ENCODE peak calls at places on chromosome 2, in four cellular contexts. M is astrocyte of the cerebellum, C is HCT116, B is fibroblast of lung. Y is an unnamed sample.

GRCh38 chr2:217935245-217935879 is 67.4 kb downstream of the TNS1 start:
- DNase-seq in M (peak), C (no peak), B (peak), Y (no peak)

GRCh38 chr2:164205347-164205746 is 415.9 kb downstream of the GRB14 start:
- DNase-seq in M (peak), C (no peak), B (peak), Y (peak)

GRCh38 chr2:55099878-55100820 is 49.9 kb upstream of the RTN4 start:
- DNase-seq in M (no peak), C (no peak), B (peak), Y (no peak)

GRCh38 chr2:161681043-161681442 is 56.8 kb downstream of the SLC4A10 start:
- DNase-seq in M (peak), C (peak), B (peak), Y (peak)

GRCh38 chr2:38557217-38557616 is 45.5 kb downstream of the HNRNPLL start:
- DNase-seq in M (no peak), C (no peak), B (no peak), Y (no peak)

GRCh38 chr2:234392230-234392629 is 104.7 kb downstream of the ARL4C start:
- DNase-seq in M (no peak), C (no peak), B (no peak), Y (no peak)

GRCh38 chr2:218896501-218897393 is 16.1 kb downstream of the WNT10A start:
- DNase-seq in M (no peak), C (no peak), B (no peak), Y (no peak)

GRCh38 chr2:42801388-42801787 is 9.0 kb upstream of the HAAO start:
- DNase-seq in M (no peak), C (no peak), B (no peak), Y (no peak)

GRCh38 chr2:75064691-75065396 is 106.4 kb downstream of the POLE4 start:
- DNase-seq in M (no peak), C (peak), B (peak), Y (no peak)

GRCh38 chr2:180124273-180124881 is 117.3 kb upstream of the CWC22 start:
- DNase-seq in M (peak), C (peak), B (peak), Y (peak)

GRCh38 chr2:205803507-205803906 is 121.2 kb downstream of the NRP2 start:
- DNase-seq in M (no peak), C (no peak), B (no peak), Y (no peak)

GRCh38 chr2:60234274-60234976 is 319.0 kb downstream of the BCL11A start:
- DNase-seq in M (no peak), C (no peak), B (no peak), Y (no peak)

GRCh38 chr2:224754129-224754528 is 38.0 kb upstream of the CCDC195 start:
- DNase-seq in M (no peak), C (no peak), B (peak), Y (peak)

GRCh38 chr2:45706028-45706427 is 54.6 kb downstream of the PRKCE start:
- DNase-seq in M (no peak), C (no peak), B (peak), Y (no peak)

GRCh38 chr2:144181006-144181405 is 338.9 kb downstream of the ZEB2 start:
- DNase-seq in M (no peak), C (no peak), B (peak), Y (no peak)

DNA sequence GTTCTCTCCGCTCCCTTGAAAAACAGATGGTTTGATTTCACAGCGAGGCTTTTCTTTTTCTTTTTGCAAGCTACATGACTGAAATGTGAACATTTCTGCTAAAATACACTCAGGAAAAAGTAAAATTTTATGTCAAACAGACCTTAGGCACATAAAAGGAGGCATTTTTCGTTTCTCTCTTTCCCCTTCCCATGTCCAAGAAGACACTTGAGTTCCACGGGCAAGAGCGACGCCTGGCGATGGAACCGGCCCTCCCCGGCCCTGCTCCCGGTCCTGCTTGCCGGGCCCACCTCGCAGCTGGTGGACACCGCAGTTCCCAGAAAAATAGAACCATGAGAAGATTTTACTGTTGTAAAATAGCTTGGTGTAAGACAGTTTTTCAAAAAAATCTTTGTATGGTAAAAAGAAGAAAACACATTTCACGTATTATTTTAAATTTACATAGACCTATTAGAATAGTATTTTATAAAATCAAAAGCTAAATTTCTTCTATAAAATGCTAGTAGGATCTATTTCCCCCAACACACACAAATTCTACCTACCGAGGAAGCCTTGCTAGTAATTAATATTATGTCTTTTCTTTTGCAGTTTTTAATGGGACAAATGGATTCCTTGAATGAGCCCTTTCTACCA is 2.3 kb upstream of the ALKAL2 start:
- DNase-seq in M (peak), C (no peak), B (peak), Y (peak)
- TF ChIP-seq CTCF in M (peak), C (no peak), B (peak), Y (peak)

DNA sequence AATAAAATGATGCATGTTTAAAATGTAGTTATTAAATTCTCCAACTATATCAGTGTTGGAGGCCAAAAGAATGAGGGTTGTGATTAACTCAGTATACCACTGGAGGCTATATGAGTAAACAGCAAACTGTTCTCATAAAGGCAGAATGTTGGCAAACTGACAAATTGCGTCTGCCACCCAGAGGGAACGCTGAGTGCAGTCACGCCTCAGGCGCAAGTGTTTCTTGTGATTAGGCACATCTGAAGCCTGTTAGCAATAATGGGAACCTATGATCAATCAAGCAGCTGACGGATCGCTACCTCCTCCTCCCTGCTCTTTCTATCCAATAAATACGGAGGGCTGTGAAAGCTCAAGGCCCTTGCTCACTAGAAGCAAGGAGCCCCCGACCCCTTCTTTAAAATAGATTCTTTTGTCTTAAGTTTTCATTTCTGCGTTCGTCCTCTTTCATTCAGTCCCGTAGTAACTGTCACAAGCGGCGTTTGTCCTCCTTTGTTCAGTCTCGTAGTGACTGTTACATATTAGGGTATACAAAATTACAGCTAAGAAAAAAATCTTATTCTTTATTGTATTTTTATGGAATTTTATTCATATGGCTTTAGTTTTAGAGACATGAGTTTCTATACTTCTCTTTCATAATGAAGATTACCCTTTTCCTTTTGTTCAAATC is 16.3 kb upstream of the RMND5A start:
- DNase-seq in M (peak), C (peak), B (peak), Y (peak)
- H3K4me3 ChIP-seq in M (no peak), C (peak), B (no peak), Y (peak)

DNA sequence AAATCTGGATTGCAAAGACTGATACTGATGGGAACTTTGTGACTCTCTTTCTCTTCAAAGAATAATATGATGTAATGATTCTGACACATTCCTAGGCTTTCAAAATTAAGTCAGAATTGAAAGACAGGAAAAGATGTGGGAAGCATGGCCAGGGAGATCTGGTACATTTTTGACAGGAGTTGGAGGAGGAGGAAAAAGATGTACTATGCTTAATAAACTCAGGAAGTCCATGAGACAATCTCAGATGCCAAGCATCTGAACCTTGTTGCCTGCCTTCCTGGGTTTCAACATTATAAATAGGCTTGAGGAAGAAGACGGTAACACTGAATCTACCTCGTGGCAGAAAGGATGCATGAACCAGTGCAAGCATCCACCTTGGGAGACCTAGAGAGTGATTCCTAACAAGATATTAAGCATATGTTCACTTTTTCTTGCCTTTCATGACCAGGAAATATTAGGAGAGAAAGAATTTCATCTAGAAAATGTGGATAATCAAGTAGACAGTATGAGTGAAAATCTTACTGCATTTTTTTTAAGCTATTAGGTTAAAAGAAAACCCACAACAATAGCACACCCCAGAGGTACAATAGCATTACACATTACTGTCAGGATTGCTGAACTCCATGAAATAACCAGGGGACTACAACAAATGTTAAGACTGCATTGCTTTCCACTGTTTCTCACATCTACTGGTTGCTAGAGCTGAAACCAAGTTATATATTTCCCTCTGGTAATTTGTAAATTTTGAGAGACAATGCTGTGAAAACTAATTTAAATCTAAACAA is 33.9 kb downstream of the KLF7 start:
- DNase-seq in M (no peak), C (no peak), B (no peak), Y (no peak)
- TF ChIP-seq CTCF in M (no peak), C (no peak), B (no peak), Y (no peak)

GRCh38 chr2:70113396-70114100 is 26.3 kb downstream of the PCBP1 start:
- DNase-seq in M (no peak), C (no peak), B (no peak), Y (no peak)

GRCh38 chr2:70118798-70119454 is 31.6 kb downstream of the PCBP1 start:
- DNase-seq in M (no peak), C (no peak), B (no peak), Y (no peak)

GRCh38 chr2:70115646-70116442 is 28.6 kb downstream of the PCBP1 start:
- DNase-seq in M (no peak), C (no peak), B (no peak), Y (no peak)

GRCh38 chr2:70121627-70122372 is 34.5 kb downstream of the PCBP1 start:
- DNase-seq in M (no peak), C (no peak), B (no peak), Y (no peak)

GRCh38 chr2:70116936-70117554 is 29.8 kb downstream of the PCBP1 start:
- DNase-seq in M (no peak), C (no peak), B (no peak), Y (no peak)
- H3K4me3 ChIP-seq in M (no peak), C (no peak), B (no peak), Y (no peak)